ENCODE peak calls at places on chromosomes 3 and 15, in six cellular contexts. Q is HepG2, C is H1, X is K562, V is GM12878, Z is HCT116. U is an unnamed sample.

GRCh38 chr3:125611908-125612307 is 16.6 kb upstream of the OSBPL11 start:
- DNase-seq in Q (no peak), C (no peak), X (no peak), V (no peak), Z (no peak), U (no peak)

GRCh38 chr3:142963266-142964149 is at the start of gene PAQR9:
- DNase-seq in Q (peak), C (no peak), X (peak), V (no peak), Z (no peak), U (no peak)

GRCh38 chr15:71538922-71539321 is 271.4 kb upstream of the NR2E3 start:
- DNase-seq in Q (no peak), C (no peak), X (no peak), V (no peak), Z (no peak), U (no peak)

GRCh38 chr3:40725026-40725425 is 200.3 kb downstream of the ZNF621 start:
- DNase-seq in Q (no peak), C (no peak), X (no peak), V (no peak), Z (no peak), U (no peak)

GRCh38 chr15:69793783-69794451 is 303.8 kb downstream of the TLE3 start:
- DNase-seq in Q (no peak), C (no peak), X (no peak), V (no peak), Z (no peak), U (no peak)

GRCh38 chr3:20125912-20126311 is 60.1 kb downstream of the SGO1 start:
- DNase-seq in Q (no peak), C (no peak), X (no peak), V (peak), Z (no peak), U (no peak)

GRCh38 chr15:40310001-40310959 is 2.5 kb upstream of the PLCB2 start:
- DNase-seq in Q (peak), C (no peak), X (peak), V (peak), Z (peak), U (no peak)

GRCh38 chr15:58355352-58355964 is 76.3 kb upstream of the LIPC start:
- DNase-seq in Q (no peak), C (no peak), X (no peak), V (no peak), Z (no peak), U (no peak)

GRCh38 chr3:137105277-137105977 is 147.6 kb downstream of the IL20RB start:
- DNase-seq in Q (peak), C (no peak), X (peak), V (peak), Z (peak), U (peak)

GRCh38 chr3:120693439-120694172 is 11.6 kb upstream of the HGD start:
- DNase-seq in Q (peak), C (no peak), X (no peak), V (no peak), Z (no peak), U (no peak)

GRCh38 chr3:50516048-50516871 is 12.8 kb upstream of the CACNA2D2 start:
- DNase-seq in Q (peak), C (peak), X (peak), V (no peak), Z (no peak), U (peak)

GRCh38 chr3:43691120-43692002 is 623 bp downstream of the ABHD5 start:
- DNase-seq in Q (peak), C (no peak), X (peak), V (no peak), Z (peak), U (no peak)

GRCh38 chr3:158572766-158573060 is 1.7 kb downstream of the MLF1 start:
- DNase-seq in Q (no peak), C (no peak), X (no peak), V (no peak), Z (no peak), U (no peak)

GRCh38 chr3:138031536-138031935 is 21.6 kb downstream of the CLDN18 start:
- DNase-seq in Q (no peak), C (no peak), X (no peak), V (peak), Z (no peak), U (no peak)

GRCh38 chr3:158167737-158168469 is 58.0 kb downstream of the RSRC1 start:
- DNase-seq in Q (peak), C (no peak), X (peak), V (no peak), Z (peak), U (no peak)

GRCh38 chr3:127455541-127456450 is 134.7 kb downstream of the TPRA1 start:
- DNase-seq in Q (peak), C (peak), X (peak), V (no peak), Z (peak), U (peak)

GRCh38 chr3:188207941-188208750 is 54.2 kb downstream of the LPP start:
- DNase-seq in Q (no peak), C (peak), X (no peak), V (no peak), Z (no peak), U (no peak)

GRCh38 chr15:39391230-39391629 is 189.6 kb upstream of the THBS1 start:
- DNase-seq in Q (no peak), C (no peak), X (no peak), V (no peak), Z (no peak), U (no peak)

GRCh38 chr3:46236294-46237054 is 5.8 kb upstream of the CCR3 start:
- DNase-seq in Q (no peak), C (no peak), X (no peak), V (no peak), Z (no peak), U (no peak)

GRCh38 chr3:46233194-46233593 is 9.1 kb upstream of the CCR3 start:
- DNase-seq in Q (no peak), C (no peak), X (no peak), V (no peak), Z (no peak), U (no peak)

GRCh38 chr3:46235425-46235824 is 6.8 kb upstream of the CCR3 start:
- DNase-seq in Q (no peak), C (no peak), X (no peak), V (no peak), Z (no peak), U (no peak)

GRCh38 chr3:46228259-46229222 is 13.7 kb upstream of the CCR3 start:
- DNase-seq in Q (no peak), C (no peak), X (no peak), V (no peak), Z (no peak), U (no peak)

GRCh38 chr3:46231323-46231722 is 10.9 kb upstream of the CCR3 start:
- DNase-seq in Q (no peak), C (no peak), X (no peak), V (no peak), Z (no peak), U (no peak)
- TF ChIP-seq ZNF274 in Q (no peak), C (no peak), X (no peak), V (no peak), Z (no peak), U (no peak)

DNA sequence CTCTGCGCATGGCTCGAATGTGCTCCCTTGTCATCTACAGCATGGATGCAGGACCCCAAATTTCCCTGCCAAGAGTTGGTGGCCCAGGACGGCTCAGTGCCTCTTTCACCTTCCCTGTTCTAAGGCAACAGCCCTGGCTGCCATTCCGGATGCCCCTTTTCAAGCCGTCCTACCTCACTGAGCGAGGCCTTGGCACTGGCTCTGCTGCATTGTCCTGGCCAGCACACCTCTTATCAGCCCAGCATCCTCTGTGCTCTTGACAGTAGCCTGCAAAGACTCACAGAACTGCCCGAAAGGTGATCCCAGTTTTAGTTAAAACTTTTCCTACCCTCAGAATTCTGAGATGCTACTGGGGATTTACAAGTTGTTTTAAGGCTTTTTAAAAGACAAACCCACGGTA is 122.0 kb downstream of the MECOM start:
- DNase-seq in Q (no peak), C (no peak), X (no peak), V (no peak), Z (no peak), U (no peak)
- TF ChIP-seq YY1 in Q (no peak), C (no peak), X (no peak), V (no peak), Z (no peak), U (no peak)

GRCh38 chr3:190644035-190644434 is 130.2 kb downstream of the IL1RAP start:
- DNase-seq in Q (no peak), C (no peak), X (no peak), V (no peak), Z (no peak), U (no peak)

GRCh38 chr3:190645932-190646331 is 132.0 kb downstream of the IL1RAP start:
- DNase-seq in Q (no peak), C (no peak), X (no peak), V (no peak), Z (no peak), U (peak)

GRCh38 chr3:190641564-190641963 is 127.7 kb downstream of the IL1RAP start:
- DNase-seq in Q (peak), C (no peak), X (no peak), V (no peak), Z (no peak), U (no peak)

GRCh38 chr3:190646996-190647395 is 133.1 kb downstream of the IL1RAP start:
- DNase-seq in Q (no peak), C (no peak), X (no peak), V (no peak), Z (no peak), U (no peak)

GRCh38 chr3:190644766-190645165 is 130.9 kb downstream of the IL1RAP start:
- DNase-seq in Q (no peak), C (no peak), X (no peak), V (no peak), Z (no peak), U (no peak)
- TF ChIP-seq ZNF274 in Q (no peak), C (no peak), X (no peak), V (no peak), Z (no peak), U (no peak)

GRCh38 chr15:78077053-78077859 is at the start of gene TBC1D2B:
- DNase-seq in Q (no peak), C (no peak), X (peak), V (no peak), Z (no peak), U (no peak)
- TF ChIP-seq YY1 in Q (peak), C (no peak), X (peak), V (peak), Z (no peak), U (no peak)

DNA sequence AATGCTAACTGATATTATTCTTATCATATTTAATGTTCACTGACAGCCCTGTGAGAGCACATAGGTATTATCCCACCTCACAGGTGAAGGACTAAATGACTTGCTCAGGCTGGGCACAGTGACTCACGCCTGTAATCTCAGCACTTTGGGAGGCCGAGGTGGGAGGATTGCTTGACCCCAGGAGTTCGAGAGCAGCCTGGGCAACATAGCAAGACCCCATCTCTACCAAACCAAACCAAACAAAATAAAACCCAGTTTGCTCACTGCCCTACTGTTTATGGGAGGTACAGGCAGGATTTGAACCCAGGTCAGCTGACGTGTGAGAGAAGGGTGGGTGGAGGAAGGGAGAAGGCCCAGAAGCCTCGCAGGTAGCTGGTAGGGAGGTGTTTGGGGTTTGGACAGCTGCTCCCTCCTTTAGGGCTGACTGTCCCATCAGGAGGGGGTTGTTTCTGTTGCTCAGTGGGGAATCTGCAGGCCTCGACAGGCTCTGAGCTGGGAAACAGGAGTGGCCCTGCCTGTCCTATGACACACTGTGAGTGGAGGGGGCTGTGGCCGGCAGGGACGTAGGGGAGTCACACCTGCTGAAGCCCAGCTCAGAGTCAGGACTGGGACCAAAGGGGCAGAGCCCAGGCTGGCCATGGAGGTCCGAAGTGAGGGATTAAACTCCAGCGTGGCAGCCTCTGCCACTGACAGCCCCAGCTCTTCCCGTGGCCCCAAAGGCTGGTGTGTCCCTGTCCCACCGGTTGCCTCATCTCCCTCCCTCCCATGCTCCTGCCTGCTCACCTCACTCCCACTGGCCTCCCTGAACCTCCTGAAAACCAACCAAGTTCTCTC is 25.3 kb downstream of the BHLHE40 start:
- DNase-seq in Q (no peak), C (no peak), X (no peak), V (no peak), Z (no peak), U (no peak)
- TF ChIP-seq ZNF274 in Q (no peak), C (no peak), X (no peak), V (no peak), Z (no peak), U (no peak)

GRCh38 chr3:172042136-172042535 is 2.8 kb downstream of the FNDC3B start:
- DNase-seq in Q (no peak), C (no peak), X (no peak), V (no peak), Z (no peak), U (no peak)

GRCh38 chr3:172043233-172043632 is 3.9 kb downstream of the FNDC3B start:
- DNase-seq in Q (no peak), C (no peak), X (no peak), V (no peak), Z (no peak), U (no peak)

GRCh38 chr3:172040078-172040975 is 949 bp downstream of the FNDC3B start:
- DNase-seq in Q (peak), C (no peak), X (peak), V (no peak), Z (peak), U (peak)

GRCh38 chr3:172039352-172040077 is at the start of gene FNDC3B:
- DNase-seq in Q (peak), C (peak), X (peak), V (peak), Z (peak), U (peak)

DNA sequence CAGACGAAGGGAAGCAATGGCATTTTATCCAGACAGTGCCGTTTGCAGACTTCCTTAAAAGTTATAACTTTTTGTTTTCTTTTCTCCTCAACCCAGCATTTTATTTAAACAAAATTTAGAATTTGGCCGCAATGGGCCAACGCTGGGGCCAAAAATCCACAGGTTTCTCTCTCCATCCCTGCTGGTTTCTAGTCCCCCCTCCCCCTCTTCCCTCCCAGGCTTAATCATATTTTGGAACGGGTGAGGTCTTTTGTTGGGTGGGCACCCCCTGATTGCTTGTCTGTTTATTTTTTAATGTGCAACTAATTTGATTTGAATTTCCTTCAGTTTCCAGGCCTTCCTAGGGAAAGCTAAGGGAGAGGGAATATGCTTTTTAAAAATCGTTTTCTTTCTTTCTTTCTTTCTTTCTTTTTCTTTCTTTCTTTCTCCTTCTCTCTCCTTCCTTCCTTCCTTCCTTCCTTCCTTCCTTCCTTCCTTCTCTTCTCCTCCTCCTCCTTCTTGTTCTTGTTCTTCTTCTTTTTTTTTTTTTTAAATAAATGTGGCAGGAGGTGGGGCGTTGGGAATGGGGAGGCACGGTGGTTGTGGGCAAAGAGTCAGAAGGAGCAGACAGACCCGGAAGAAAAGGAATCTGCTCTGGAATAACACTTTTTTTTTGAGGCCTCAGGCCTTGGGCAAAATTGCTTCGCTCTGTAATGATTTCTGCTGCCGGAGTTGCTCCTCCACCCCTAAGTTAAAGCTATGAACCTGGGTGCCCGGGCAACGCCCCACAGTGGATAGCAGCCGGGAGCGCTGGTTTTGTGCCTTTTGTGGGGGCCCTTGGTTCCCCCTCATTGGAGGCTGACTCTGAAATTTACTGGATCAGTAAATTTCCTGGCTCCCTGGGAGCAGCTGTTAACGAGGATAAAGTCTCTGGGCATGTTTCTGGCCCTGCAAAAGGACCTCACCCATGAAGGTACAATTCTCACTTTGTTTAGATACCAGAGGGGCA is 1.9 kb downstream of the FNDC3B start:
- DNase-seq in Q (no peak), C (no peak), X (no peak), V (no peak), Z (no peak), U (no peak)
- TF ChIP-seq YY1 in Q (no peak), C (no peak), X (no peak), V (no peak), Z (no peak), U (no peak)

DNA sequence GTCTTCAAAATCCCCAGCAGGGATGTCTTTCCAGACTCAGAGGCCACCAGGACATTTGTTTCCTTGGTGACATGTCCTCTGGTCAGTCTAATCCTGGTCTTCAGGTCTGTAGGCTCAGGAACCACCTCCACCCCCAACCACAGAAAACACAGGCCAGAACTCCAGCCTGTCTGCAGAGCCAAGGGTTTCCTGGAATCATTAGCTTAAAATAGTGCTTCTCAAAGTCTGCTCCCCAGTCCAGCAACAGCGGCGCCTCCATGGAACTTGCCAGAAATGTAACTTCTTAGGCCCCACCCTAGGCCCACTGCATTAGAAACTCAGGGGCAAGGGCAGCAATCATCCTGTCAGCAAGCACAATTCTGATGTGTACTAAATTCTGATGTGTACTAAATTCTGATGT is 19.9 kb downstream of the SLC28A1 start:
- DNase-seq in Q (no peak), C (no peak), X (no peak), V (no peak), Z (no peak), U (no peak)
- TF ChIP-seq ZNF274 in Q (no peak), C (no peak), X (no peak), V (no peak), Z (no peak), U (no peak)

DNA sequence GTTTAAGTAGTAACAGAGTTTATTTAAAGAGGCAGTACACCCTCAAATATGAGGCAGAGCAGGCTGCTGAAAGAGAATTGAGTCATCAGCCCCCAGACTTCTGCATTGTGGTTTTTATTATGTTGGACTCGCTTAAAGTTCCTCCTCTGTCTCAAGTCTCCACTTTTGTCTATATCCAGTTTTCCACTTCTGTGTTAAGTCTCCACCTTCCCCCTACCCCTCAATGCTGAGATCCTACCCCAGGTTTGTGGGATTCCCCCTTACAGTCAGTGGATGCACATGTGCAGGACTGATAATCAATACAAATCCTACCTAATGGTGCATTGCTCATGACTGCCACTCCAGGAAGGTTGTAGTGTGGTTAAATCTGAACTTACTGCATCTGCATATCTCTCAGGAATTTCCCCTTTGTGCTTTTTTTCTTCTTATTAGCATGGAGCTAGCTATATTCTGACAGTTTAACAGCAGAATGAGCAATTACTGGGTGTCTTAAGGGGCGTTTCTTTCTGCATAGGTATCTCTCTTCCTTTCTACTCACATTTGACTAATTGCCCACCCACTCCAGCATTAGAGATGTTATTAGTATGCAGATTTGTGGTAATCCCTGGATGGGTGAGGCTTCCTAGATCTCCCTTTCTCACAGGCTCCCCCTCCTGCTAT is 11.9 kb upstream of the CD200R1L start:
- DNase-seq in Q (no peak), C (no peak), X (no peak), V (no peak), Z (no peak), U (peak)
- TF ChIP-seq YY1 in Q (no peak), C (no peak), X (no peak), V (no peak), Z (no peak), U (no peak)